ENCODE peak calls at places on chromosome X, in five cellular contexts. One of them, this sample, is unnamed.

GRCh38 chrX:74535633-74536141 is 78.7 kb downstream of the RLIM start:
- DNase-seq in NCI-H510A treated with DMSO at 0.1 percent for 48 hours: peak
- DNase-seq in GOT3: no peak
- DNase-seq in activated CD4-positive, alpha-beta T cell treated with anti-CD3 and anti-CD28 coated beads, Interleukin-2, amount 50 U/mL, for 1 hour: peak
- DNase-seq in psoas muscle: peak
- DNase-seq in this sample: peak

GRCh38 chrX:49977319-49978090 is 55.1 kb downstream of the CLCN5 start:
- DNase-seq in psoas muscle: no peak
- DNase-seq in NCI-H510A treated with DMSO at 0.1 percent for 48 hours: no peak
- DNase-seq in activated CD4-positive, alpha-beta T cell treated with anti-CD3 and anti-CD28 coated beads, Interleukin-2, amount 50 U/mL, for 1 hour: no peak
- DNase-seq in GOT3: no peak
- DNase-seq in this sample: no peak

GRCh38 chrX:15301924-15302323 is 13.5 kb downstream of the ASB11 start:
- DNase-seq in NCI-H510A treated with DMSO at 0.1 percent for 48 hours: peak
- DNase-seq in GOT3: peak
- DNase-seq in psoas muscle: peak
- DNase-seq in activated CD4-positive, alpha-beta T cell treated with anti-CD3 and anti-CD28 coated beads, Interleukin-2, amount 50 U/mL, for 1 hour: no peak
- DNase-seq in this sample: no peak

GRCh38 chrX:96386981-96387380 is 297.7 kb upstream of the DIAPH2 start:
- DNase-seq in GOT3: no peak
- DNase-seq in NCI-H510A treated with DMSO at 0.1 percent for 48 hours: no peak
- DNase-seq in psoas muscle: no peak
- DNase-seq in activated CD4-positive, alpha-beta T cell treated with anti-CD3 and anti-CD28 coated beads, Interleukin-2, amount 50 U/mL, for 1 hour: no peak
- DNase-seq in this sample: no peak

GRCh38 chrX:150690126-150690525 is 3.1 kb upstream of the MTMR1 start:
- DNase-seq in psoas muscle: no peak
- DNase-seq in activated CD4-positive, alpha-beta T cell treated with anti-CD3 and anti-CD28 coated beads, Interleukin-2, amount 50 U/mL, for 1 hour: no peak
- DNase-seq in GOT3: no peak
- DNase-seq in NCI-H510A treated with DMSO at 0.1 percent for 48 hours: no peak
- DNase-seq in this sample: peak

GRCh38 chrX:54785901-54786300 is 12.2 kb downstream of the ITIH6 start:
- DNase-seq in psoas muscle: no peak
- DNase-seq in GOT3: no peak
- DNase-seq in NCI-H510A treated with DMSO at 0.1 percent for 48 hours: no peak
- DNase-seq in activated CD4-positive, alpha-beta T cell treated with anti-CD3 and anti-CD28 coated beads, Interleukin-2, amount 50 U/mL, for 1 hour: no peak
- DNase-seq in this sample: no peak

GRCh38 chrX:133559909-133560308 is 144.6 kb upstream of the GPC4 start:
- DNase-seq in NCI-H510A treated with DMSO at 0.1 percent for 48 hours: no peak
- DNase-seq in GOT3: no peak
- DNase-seq in psoas muscle: no peak
- DNase-seq in activated CD4-positive, alpha-beta T cell treated with anti-CD3 and anti-CD28 coated beads, Interleukin-2, amount 50 U/mL, for 1 hour: no peak
- DNase-seq in this sample: no peak

GRCh38 chrX:384861-385260 is 1.8 kb downstream of the PPP2R3B start:
- DNase-seq in psoas muscle: no peak
- DNase-seq in activated CD4-positive, alpha-beta T cell treated with anti-CD3 and anti-CD28 coated beads, Interleukin-2, amount 50 U/mL, for 1 hour: no peak
- DNase-seq in GOT3: no peak
- DNase-seq in NCI-H510A treated with DMSO at 0.1 percent for 48 hours: no peak
- DNase-seq in this sample: no peak

GRCh38 chrX:47992093-47992375 is 11.8 kb downstream of the ZNF182 start:
- DNase-seq in activated CD4-positive, alpha-beta T cell treated with anti-CD3 and anti-CD28 coated beads, Interleukin-2, amount 50 U/mL, for 1 hour: no peak
- DNase-seq in NCI-H510A treated with DMSO at 0.1 percent for 48 hours: no peak
- DNase-seq in GOT3: no peak
- DNase-seq in psoas muscle: no peak
- DNase-seq in this sample: no peak

GRCh38 chrX:15566244-15566643 is 34.5 kb downstream of the ACE2 start:
- DNase-seq in activated CD4-positive, alpha-beta T cell treated with anti-CD3 and anti-CD28 coated beads, Interleukin-2, amount 50 U/mL, for 1 hour: no peak
- DNase-seq in psoas muscle: no peak
- DNase-seq in NCI-H510A treated with DMSO at 0.1 percent for 48 hours: no peak
- DNase-seq in GOT3: no peak
- DNase-seq in this sample: no peak

GRCh38 chrX:53859890-53860289 is 173.4 kb upstream of the HUWE1 start:
- DNase-seq in GOT3: no peak
- DNase-seq in activated CD4-positive, alpha-beta T cell treated with anti-CD3 and anti-CD28 coated beads, Interleukin-2, amount 50 U/mL, for 1 hour: no peak
- DNase-seq in psoas muscle: no peak
- DNase-seq in NCI-H510A treated with DMSO at 0.1 percent for 48 hours: no peak
- DNase-seq in this sample: no peak

GRCh38 chrX:140744085-140744484 is 34.5 kb downstream of the LINC00632 start:
- DNase-seq in GOT3: no peak
- DNase-seq in activated CD4-positive, alpha-beta T cell treated with anti-CD3 and anti-CD28 coated beads, Interleukin-2, amount 50 U/mL, for 1 hour: no peak
- DNase-seq in psoas muscle: no peak
- DNase-seq in NCI-H510A treated with DMSO at 0.1 percent for 48 hours: no peak
- DNase-seq in this sample: no peak

GRCh38 chrX:100830547-100830946 is 10.4 kb downstream of the CSTF2 start:
- DNase-seq in psoas muscle: no peak
- DNase-seq in NCI-H510A treated with DMSO at 0.1 percent for 48 hours: no peak
- DNase-seq in GOT3: no peak
- DNase-seq in activated CD4-positive, alpha-beta T cell treated with anti-CD3 and anti-CD28 coated beads, Interleukin-2, amount 50 U/mL, for 1 hour: no peak
- DNase-seq in this sample: no peak

GRCh38 chrX:2894885-2895292 is 34.2 kb downstream of the ARSD start:
- DNase-seq in NCI-H510A treated with DMSO at 0.1 percent for 48 hours: no peak
- DNase-seq in GOT3: no peak
- DNase-seq in psoas muscle: no peak
- DNase-seq in activated CD4-positive, alpha-beta T cell treated with anti-CD3 and anti-CD28 coated beads, Interleukin-2, amount 50 U/mL, for 1 hour: no peak
- DNase-seq in this sample: no peak

GRCh38 chrX:53631156-53631555 is 55.4 kb downstream of the HUWE1 start:
- DNase-seq in NCI-H510A treated with DMSO at 0.1 percent for 48 hours: no peak
- DNase-seq in activated CD4-positive, alpha-beta T cell treated with anti-CD3 and anti-CD28 coated beads, Interleukin-2, amount 50 U/mL, for 1 hour: no peak
- DNase-seq in GOT3: no peak
- DNase-seq in psoas muscle: no peak
- DNase-seq in this sample: peak

GRCh38 chrX:70134116-70134477 is 850 bp downstream of the IGBP1 start:
- DNase-seq in GOT3: no peak
- DNase-seq in psoas muscle: no peak
- DNase-seq in NCI-H510A treated with DMSO at 0.1 percent for 48 hours: peak
- DNase-seq in activated CD4-positive, alpha-beta T cell treated with anti-CD3 and anti-CD28 coated beads, Interleukin-2, amount 50 U/mL, for 1 hour: no peak
- DNase-seq in this sample: no peak

GRCh38 chrX:43949669-43950068 is 23.5 kb downstream of the NDP start:
- DNase-seq in psoas muscle: peak
- DNase-seq in activated CD4-positive, alpha-beta T cell treated with anti-CD3 and anti-CD28 coated beads, Interleukin-2, amount 50 U/mL, for 1 hour: peak
- DNase-seq in NCI-H510A treated with DMSO at 0.1 percent for 48 hours: peak
- DNase-seq in GOT3: no peak
- DNase-seq in this sample: no peak

GRCh38 chrX:129461801-129462456 is 61.4 kb downstream of the SMARCA1 start:
- DNase-seq in psoas muscle: no peak
- DNase-seq in GOT3: no peak
- DNase-seq in NCI-H510A treated with DMSO at 0.1 percent for 48 hours: no peak
- DNase-seq in activated CD4-positive, alpha-beta T cell treated with anti-CD3 and anti-CD28 coated beads, Interleukin-2, amount 50 U/mL, for 1 hour: no peak
- DNase-seq in this sample: no peak

GRCh38 chrX:109874548-109874947 is 128.4 kb upstream of the TMEM164 start:
- DNase-seq in NCI-H510A treated with DMSO at 0.1 percent for 48 hours: no peak
- DNase-seq in psoas muscle: no peak
- DNase-seq in GOT3: no peak
- DNase-seq in activated CD4-positive, alpha-beta T cell treated with anti-CD3 and anti-CD28 coated beads, Interleukin-2, amount 50 U/mL, for 1 hour: no peak
- DNase-seq in this sample: no peak

GRCh38 chrX:11196476-11196875 is 85.3 kb downstream of the HCCS start:
- DNase-seq in psoas muscle: no peak
- DNase-seq in NCI-H510A treated with DMSO at 0.1 percent for 48 hours: no peak
- DNase-seq in GOT3: no peak
- DNase-seq in activated CD4-positive, alpha-beta T cell treated with anti-CD3 and anti-CD28 coated beads, Interleukin-2, amount 50 U/mL, for 1 hour: no peak
- DNase-seq in this sample: no peak

GRCh38 chrX:22373766-22374165 is 101.1 kb downstream of the CBLL2 start:
- DNase-seq in NCI-H510A treated with DMSO at 0.1 percent for 48 hours: no peak
- DNase-seq in GOT3: no peak
- DNase-seq in psoas muscle: no peak
- DNase-seq in activated CD4-positive, alpha-beta T cell treated with anti-CD3 and anti-CD28 coated beads, Interleukin-2, amount 50 U/mL, for 1 hour: no peak
- DNase-seq in this sample: no peak

GRCh38 chrX:10983526-10983925 is 127.6 kb upstream of the HCCS start:
- DNase-seq in activated CD4-positive, alpha-beta T cell treated with anti-CD3 and anti-CD28 coated beads, Interleukin-2, amount 50 U/mL, for 1 hour: no peak
- DNase-seq in GOT3: no peak
- DNase-seq in psoas muscle: no peak
- DNase-seq in NCI-H510A treated with DMSO at 0.1 percent for 48 hours: no peak
- DNase-seq in this sample: no peak

This sample was measured in non-pigmented ciliary epithelial cell.